ENCODE peak calls at places on chromosome 10, in nine cellular contexts. One of them, this sample, is unnamed.

GRCh38 chr10:75202321-75203096 is 8.1 kb upstream of the VDAC2 start:
- DNase-seq in HEK293T: no peak
- DNase-seq in kidney epithelial cell: no peak
- DNase-seq in RPMI7951: peak
- DNase-seq in NAMALWA: no peak
- DNase-seq in fibroblast of mammary gland: peak
- DNase-seq in non-pigmented ciliary epithelial cell: no peak
- DNase-seq in CMK: no peak
- DNase-seq in activated naive CD8-positive, alpha-beta T cell treated with anti-CD3 and anti-CD28 coated beads, Interleukin-2, amount 10 ng/mL, durations not matched to agents 7 days and 5 days: no peak
- DNase-seq in this sample: peak

GRCh38 chr10:80596391-80597257 is 58.9 kb downstream of the SH2D4B start:
- DNase-seq in HEK293T: peak
- DNase-seq in kidney epithelial cell: no peak
- DNase-seq in RPMI7951: peak
- DNase-seq in NAMALWA: peak
- DNase-seq in fibroblast of mammary gland: peak
- DNase-seq in non-pigmented ciliary epithelial cell: no peak
- DNase-seq in CMK: peak
- DNase-seq in activated naive CD8-positive, alpha-beta T cell treated with anti-CD3 and anti-CD28 coated beads, Interleukin-2, amount 10 ng/mL, durations not matched to agents 7 days and 5 days: no peak
- DNase-seq in this sample: peak

GRCh38 chr10:127872871-127873600 is 19.7 kb downstream of the CLRN3 start:
- DNase-seq in HEK293T: no peak
- DNase-seq in kidney epithelial cell: no peak
- DNase-seq in RPMI7951: peak
- DNase-seq in NAMALWA: no peak
- DNase-seq in fibroblast of mammary gland: peak
- DNase-seq in non-pigmented ciliary epithelial cell: no peak
- DNase-seq in CMK: no peak
- DNase-seq in activated naive CD8-positive, alpha-beta T cell treated with anti-CD3 and anti-CD28 coated beads, Interleukin-2, amount 10 ng/mL, durations not matched to agents 7 days and 5 days: no peak
- DNase-seq in this sample: no peak

GRCh38 chr10:94578790-94579189 is 33.2 kb downstream of the HELLS start:
- DNase-seq in HEK293T: no peak
- DNase-seq in kidney epithelial cell: no peak
- DNase-seq in RPMI7951: no peak
- DNase-seq in NAMALWA: no peak
- DNase-seq in fibroblast of mammary gland: no peak
- DNase-seq in non-pigmented ciliary epithelial cell: no peak
- DNase-seq in CMK: no peak
- DNase-seq in activated naive CD8-positive, alpha-beta T cell treated with anti-CD3 and anti-CD28 coated beads, Interleukin-2, amount 10 ng/mL, durations not matched to agents 7 days and 5 days: no peak
- DNase-seq in this sample: no peak

GRCh38 chr10:33136271-33136670 is 178.2 kb upstream of the ITGB1 start:
- DNase-seq in HEK293T: no peak
- DNase-seq in kidney epithelial cell: peak
- DNase-seq in RPMI7951: peak
- DNase-seq in NAMALWA: no peak
- DNase-seq in fibroblast of mammary gland: peak
- DNase-seq in non-pigmented ciliary epithelial cell: no peak
- DNase-seq in CMK: no peak
- DNase-seq in activated naive CD8-positive, alpha-beta T cell treated with anti-CD3 and anti-CD28 coated beads, Interleukin-2, amount 10 ng/mL, durations not matched to agents 7 days and 5 days: no peak
- DNase-seq in this sample: peak

GRCh38 chr10:100894589-100895294 is 18.0 kb upstream of the SLF2 start:
- DNase-seq in HEK293T: no peak
- DNase-seq in kidney epithelial cell: no peak
- DNase-seq in RPMI7951: peak
- DNase-seq in NAMALWA: peak
- DNase-seq in fibroblast of mammary gland: no peak
- DNase-seq in non-pigmented ciliary epithelial cell: no peak
- DNase-seq in CMK: no peak
- DNase-seq in activated naive CD8-positive, alpha-beta T cell treated with anti-CD3 and anti-CD28 coated beads, Interleukin-2, amount 10 ng/mL, durations not matched to agents 7 days and 5 days: no peak
- DNase-seq in this sample: no peak

GRCh38 chr10:91420868-91421267 is 10.7 kb downstream of the HECTD2 start:
- DNase-seq in HEK293T: no peak
- DNase-seq in kidney epithelial cell: no peak
- DNase-seq in RPMI7951: peak
- DNase-seq in NAMALWA: no peak
- DNase-seq in fibroblast of mammary gland: peak
- DNase-seq in non-pigmented ciliary epithelial cell: no peak
- DNase-seq in CMK: no peak
- DNase-seq in activated naive CD8-positive, alpha-beta T cell treated with anti-CD3 and anti-CD28 coated beads, Interleukin-2, amount 10 ng/mL, durations not matched to agents 7 days and 5 days: no peak
- DNase-seq in this sample: peak

GRCh38 chr10:124059552-124059951 is 33.8 kb downstream of the CHST15 start:
- DNase-seq in HEK293T: no peak
- DNase-seq in kidney epithelial cell: no peak
- DNase-seq in RPMI7951: no peak
- DNase-seq in NAMALWA: no peak
- DNase-seq in fibroblast of mammary gland: no peak
- DNase-seq in non-pigmented ciliary epithelial cell: no peak
- DNase-seq in CMK: no peak
- DNase-seq in activated naive CD8-positive, alpha-beta T cell treated with anti-CD3 and anti-CD28 coated beads, Interleukin-2, amount 10 ng/mL, durations not matched to agents 7 days and 5 days: no peak
- DNase-seq in this sample: no peak

GRCh38 chr10:21810582-21811244 is 192.8 kb downstream of the DNAJC1 start:
- DNase-seq in HEK293T: no peak
- DNase-seq in kidney epithelial cell: no peak
- DNase-seq in RPMI7951: no peak
- DNase-seq in NAMALWA: no peak
- DNase-seq in fibroblast of mammary gland: no peak
- DNase-seq in non-pigmented ciliary epithelial cell: peak
- DNase-seq in CMK: no peak
- DNase-seq in activated naive CD8-positive, alpha-beta T cell treated with anti-CD3 and anti-CD28 coated beads, Interleukin-2, amount 10 ng/mL, durations not matched to agents 7 days and 5 days: no peak
- DNase-seq in this sample: no peak

GRCh38 chr10:50279489-50279888 is 28.2 kb upstream of the ASAH2 start:
- DNase-seq in HEK293T: no peak
- DNase-seq in kidney epithelial cell: no peak
- DNase-seq in RPMI7951: no peak
- DNase-seq in NAMALWA: no peak
- DNase-seq in fibroblast of mammary gland: no peak
- DNase-seq in non-pigmented ciliary epithelial cell: no peak
- DNase-seq in CMK: no peak
- DNase-seq in activated naive CD8-positive, alpha-beta T cell treated with anti-CD3 and anti-CD28 coated beads, Interleukin-2, amount 10 ng/mL, durations not matched to agents 7 days and 5 days: no peak
- DNase-seq in this sample: no peak

GRCh38 chr10:98920807-98921206 is 314.8 kb downstream of the HPSE2 start:
- DNase-seq in HEK293T: no peak
- DNase-seq in kidney epithelial cell: no peak
- DNase-seq in RPMI7951: no peak
- DNase-seq in NAMALWA: no peak
- DNase-seq in fibroblast of mammary gland: peak
- DNase-seq in non-pigmented ciliary epithelial cell: no peak
- DNase-seq in CMK: no peak
- DNase-seq in activated naive CD8-positive, alpha-beta T cell treated with anti-CD3 and anti-CD28 coated beads, Interleukin-2, amount 10 ng/mL, durations not matched to agents 7 days and 5 days: no peak
- DNase-seq in this sample: peak

GRCh38 chr10:124604214-124605000 is 139.8 kb downstream of the FAM53B start:
- DNase-seq in HEK293T: no peak
- DNase-seq in kidney epithelial cell: no peak
- DNase-seq in RPMI7951: no peak
- DNase-seq in NAMALWA: peak
- DNase-seq in fibroblast of mammary gland: no peak
- DNase-seq in non-pigmented ciliary epithelial cell: no peak
- DNase-seq in CMK: no peak
- DNase-seq in activated naive CD8-positive, alpha-beta T cell treated with anti-CD3 and anti-CD28 coated beads, Interleukin-2, amount 10 ng/mL, durations not matched to agents 7 days and 5 days: no peak
- DNase-seq in this sample: no peak

GRCh38 chr10:71697938-71698709 is 21.5 kb downstream of the C10orf105 start:
- DNase-seq in HEK293T: no peak
- DNase-seq in kidney epithelial cell: no peak
- DNase-seq in RPMI7951: no peak
- DNase-seq in NAMALWA: no peak
- DNase-seq in fibroblast of mammary gland: no peak
- DNase-seq in non-pigmented ciliary epithelial cell: no peak
- DNase-seq in CMK: no peak
- DNase-seq in activated naive CD8-positive, alpha-beta T cell treated with anti-CD3 and anti-CD28 coated beads, Interleukin-2, amount 10 ng/mL, durations not matched to agents 7 days and 5 days: peak
- DNase-seq in this sample: no peak

GRCh38 chr10:132411561-132412253 is 14.7 kb downstream of the PWWP2B start:
- DNase-seq in HEK293T: peak
- DNase-seq in kidney epithelial cell: no peak
- DNase-seq in RPMI7951: no peak
- DNase-seq in NAMALWA: no peak
- DNase-seq in fibroblast of mammary gland: peak
- DNase-seq in non-pigmented ciliary epithelial cell: no peak
- DNase-seq in CMK: no peak
- DNase-seq in activated naive CD8-positive, alpha-beta T cell treated with anti-CD3 and anti-CD28 coated beads, Interleukin-2, amount 10 ng/mL, durations not matched to agents 7 days and 5 days: no peak
- DNase-seq in this sample: peak

GRCh38 chr10:92208736-92209135 is 82.1 kb downstream of the CPEB3 start:
- DNase-seq in HEK293T: no peak
- DNase-seq in kidney epithelial cell: no peak
- DNase-seq in RPMI7951: peak
- DNase-seq in NAMALWA: no peak
- DNase-seq in fibroblast of mammary gland: peak
- DNase-seq in non-pigmented ciliary epithelial cell: no peak
- DNase-seq in CMK: no peak
- DNase-seq in activated naive CD8-positive, alpha-beta T cell treated with anti-CD3 and anti-CD28 coated beads, Interleukin-2, amount 10 ng/mL, durations not matched to agents 7 days and 5 days: no peak
- DNase-seq in this sample: peak

GRCh38 chr10:98433371-98433770 is 13.4 kb downstream of the HPS1 start:
- DNase-seq in HEK293T: no peak
- DNase-seq in kidney epithelial cell: no peak
- DNase-seq in RPMI7951: no peak
- DNase-seq in NAMALWA: no peak
- DNase-seq in fibroblast of mammary gland: no peak
- DNase-seq in non-pigmented ciliary epithelial cell: no peak
- DNase-seq in CMK: no peak
- DNase-seq in activated naive CD8-positive, alpha-beta T cell treated with anti-CD3 and anti-CD28 coated beads, Interleukin-2, amount 10 ng/mL, durations not matched to agents 7 days and 5 days: no peak
- DNase-seq in this sample: no peak

GRCh38 chr10:112912441-112912911 is 37.6 kb upstream of the TCF7L2 start:
- DNase-seq in HEK293T: no peak
- DNase-seq in kidney epithelial cell: peak
- DNase-seq in RPMI7951: peak
- DNase-seq in NAMALWA: no peak
- DNase-seq in fibroblast of mammary gland: no peak
- DNase-seq in non-pigmented ciliary epithelial cell: no peak
- DNase-seq in CMK: no peak
- DNase-seq in activated naive CD8-positive, alpha-beta T cell treated with anti-CD3 and anti-CD28 coated beads, Interleukin-2, amount 10 ng/mL, durations not matched to agents 7 days and 5 days: no peak
- DNase-seq in this sample: no peak

GRCh38 chr10:24255115-24255895 is 46.4 kb downstream of the KIAA1217 start:
- DNase-seq in HEK293T: no peak
- DNase-seq in kidney epithelial cell: no peak
- DNase-seq in RPMI7951: no peak
- DNase-seq in NAMALWA: no peak
- DNase-seq in fibroblast of mammary gland: no peak
- DNase-seq in non-pigmented ciliary epithelial cell: no peak
- DNase-seq in CMK: no peak
- DNase-seq in activated naive CD8-positive, alpha-beta T cell treated with anti-CD3 and anti-CD28 coated beads, Interleukin-2, amount 10 ng/mL, durations not matched to agents 7 days and 5 days: no peak
- DNase-seq in this sample: peak

GRCh38 chr10:42850931-42851330 is 68.3 kb downstream of the BMS1 start:
- DNase-seq in HEK293T: no peak
- DNase-seq in kidney epithelial cell: no peak
- DNase-seq in RPMI7951: no peak
- DNase-seq in NAMALWA: no peak
- DNase-seq in fibroblast of mammary gland: no peak
- DNase-seq in non-pigmented ciliary epithelial cell: no peak
- DNase-seq in CMK: no peak
- DNase-seq in activated naive CD8-positive, alpha-beta T cell treated with anti-CD3 and anti-CD28 coated beads, Interleukin-2, amount 10 ng/mL, durations not matched to agents 7 days and 5 days: no peak
- DNase-seq in this sample: no peak

GRCh38 chr10:16686081-16686902 is 130.9 kb downstream of the RSU1 start:
- DNase-seq in HEK293T: peak
- DNase-seq in kidney epithelial cell: no peak
- DNase-seq in RPMI7951: no peak
- DNase-seq in NAMALWA: no peak
- DNase-seq in fibroblast of mammary gland: no peak
- DNase-seq in non-pigmented ciliary epithelial cell: no peak
- DNase-seq in CMK: no peak
- DNase-seq in activated naive CD8-positive, alpha-beta T cell treated with anti-CD3 and anti-CD28 coated beads, Interleukin-2, amount 10 ng/mL, durations not matched to agents 7 days and 5 days: no peak
- DNase-seq in this sample: no peak

GRCh38 chr10:124002391-124003069 is 90.9 kb downstream of the CHST15 start:
- DNase-seq in HEK293T: no peak
- DNase-seq in kidney epithelial cell: no peak
- DNase-seq in RPMI7951: no peak
- DNase-seq in NAMALWA: no peak
- DNase-seq in fibroblast of mammary gland: no peak
- DNase-seq in non-pigmented ciliary epithelial cell: no peak
- DNase-seq in CMK: no peak
- DNase-seq in activated naive CD8-positive, alpha-beta T cell treated with anti-CD3 and anti-CD28 coated beads, Interleukin-2, amount 10 ng/mL, durations not matched to agents 7 days and 5 days: no peak
- DNase-seq in this sample: no peak

GRCh38 chr10:103254538-103255325 is 9.0 kb downstream of the RPEL1 start:
- DNase-seq in HEK293T: no peak
- DNase-seq in kidney epithelial cell: no peak
- DNase-seq in RPMI7951: peak
- DNase-seq in NAMALWA: no peak
- DNase-seq in fibroblast of mammary gland: peak
- DNase-seq in non-pigmented ciliary epithelial cell: no peak
- DNase-seq in CMK: no peak
- DNase-seq in activated naive CD8-positive, alpha-beta T cell treated with anti-CD3 and anti-CD28 coated beads, Interleukin-2, amount 10 ng/mL, durations not matched to agents 7 days and 5 days: no peak
- DNase-seq in this sample: peak

This sample was measured in GM23248.